ENCODE peak calls at places on chromosome 1, in ten cellular contexts. M is Panc1; O is fibroblast of pulmonary artery; B is nephron progenitor cell; T is choroid plexus epithelial cell; I is HFF-Myc; F is pancreas; C is neural progenitor cell; P is CD8-positive, alpha-beta T cell; L is fibroblast of lung. R is an unnamed sample.

GRCh38 chr1:204461331-204462228 is 33.0 kb downstream of the PIK3C2B start:
- DNase-seq in M (no peak), O (no peak), B (no peak), T (no peak), I (no peak), F (no peak), C (no peak), P (peak; percentile 13), L (no peak), R (no peak)

GRCh38 chr1:160410412-160411005 is 10.1 kb downstream of the VANGL2 start:
- DNase-seq in M (no peak), O (peak; percentile 48), B (peak; percentile 52), T (no peak), I (no peak), F (no peak), C (peak; percentile 94), P (no peak), L (peak; percentile 69), R (no peak)

GRCh38 chr1:12142891-12143630 is 23.7 kb upstream of the TNFRSF1B start:
- DNase-seq in M (no peak), O (no peak), B (no peak), T (no peak), I (no peak), F (no peak), C (no peak), P (no peak), L (no peak), R (no peak)

GRCh38 chr1:92465256-92465647 is 21.5 kb downstream of the GFI1 start:
- DNase-seq in M (no peak), O (no peak), B (no peak), T (no peak), I (no peak), F (no peak), C (no peak), P (no peak), L (no peak), R (no peak)

GRCh38 chr1:56135069-56135863 is 444.1 kb downstream of the PLPP3 start:
- DNase-seq in M (no peak), O (no peak), B (no peak), T (no peak), I (no peak), F (no peak), C (no peak), P (no peak), L (peak; percentile 58), R (no peak)

GRCh38 chr1:210214573-210215409 is 17.8 kb upstream of the SERTAD4 start:
- DNase-seq in M (no peak), O (no peak), B (no peak), T (no peak), I (no peak), F (no peak), C (no peak), P (no peak), L (no peak), R (no peak)

GRCh38 chr1:32639489-32640075 is 10.8 kb downstream of the ZBTB8OS start:
- DNase-seq in M (no peak), O (no peak), B (no peak), T (no peak), I (no peak), F (no peak), C (no peak), P (no peak), L (peak; percentile 69), R (no peak)

GRCh38 chr1:93816970-93817738 is 61.9 kb downstream of the DNTTIP2 start:
- DNase-seq in M (no peak), O (peak; percentile 95), B (no peak), T (peak; percentile 81), I (peak; percentile 65), F (no peak), C (no peak), P (no peak), L (peak; percentile 72), R (peak; percentile 30)

GRCh38 chr1:177069489-177069888 is 95.0 kb downstream of the ASTN1 start:
- DNase-seq in M (no peak), O (no peak), B (no peak), T (peak; percentile 3), I (no peak), F (no peak), C (no peak), P (no peak), L (peak; percentile 27), R (no peak)

GRCh38 chr1:39328110-39328509 is 123.6 kb downstream of the MACF1 start:
- DNase-seq in M (no peak), O (no peak), B (no peak), T (no peak), I (no peak), F (no peak), C (no peak), P (no peak), L (peak; percentile 19), R (no peak)

GRCh38 chr1:226526801-226527595 is 21.6 kb upstream of the STUM start:
- DNase-seq in M (no peak), O (peak; percentile 31), B (peak; percentile 40), T (peak; percentile 36), I (no peak), F (peak; percentile 74), C (peak; percentile 51), P (no peak), L (no peak), R (peak; percentile 78)

GRCh38 chr1:53580739-53581475 is 121.7 kb downstream of the DMRTB1 start:
- DNase-seq in M (no peak), O (no peak), B (no peak), T (no peak), I (no peak), F (no peak), C (no peak), P (no peak), L (no peak), R (no peak)

GRCh38 chr1:14677291-14677690 is 78.8 kb downstream of the KAZN start:
- DNase-seq in M (no peak), O (no peak), B (no peak), T (no peak), I (no peak), F (no peak), C (no peak), P (no peak), L (no peak), R (no peak)

GRCh38 chr1:39332291-39332690 is 127.8 kb downstream of the MACF1 start:
- DNase-seq in M (no peak), O (peak; percentile 18), B (no peak), T (peak; percentile 60), I (no peak), F (no peak), C (no peak), P (no peak), L (peak; percentile 26), R (no peak)

DNA sequence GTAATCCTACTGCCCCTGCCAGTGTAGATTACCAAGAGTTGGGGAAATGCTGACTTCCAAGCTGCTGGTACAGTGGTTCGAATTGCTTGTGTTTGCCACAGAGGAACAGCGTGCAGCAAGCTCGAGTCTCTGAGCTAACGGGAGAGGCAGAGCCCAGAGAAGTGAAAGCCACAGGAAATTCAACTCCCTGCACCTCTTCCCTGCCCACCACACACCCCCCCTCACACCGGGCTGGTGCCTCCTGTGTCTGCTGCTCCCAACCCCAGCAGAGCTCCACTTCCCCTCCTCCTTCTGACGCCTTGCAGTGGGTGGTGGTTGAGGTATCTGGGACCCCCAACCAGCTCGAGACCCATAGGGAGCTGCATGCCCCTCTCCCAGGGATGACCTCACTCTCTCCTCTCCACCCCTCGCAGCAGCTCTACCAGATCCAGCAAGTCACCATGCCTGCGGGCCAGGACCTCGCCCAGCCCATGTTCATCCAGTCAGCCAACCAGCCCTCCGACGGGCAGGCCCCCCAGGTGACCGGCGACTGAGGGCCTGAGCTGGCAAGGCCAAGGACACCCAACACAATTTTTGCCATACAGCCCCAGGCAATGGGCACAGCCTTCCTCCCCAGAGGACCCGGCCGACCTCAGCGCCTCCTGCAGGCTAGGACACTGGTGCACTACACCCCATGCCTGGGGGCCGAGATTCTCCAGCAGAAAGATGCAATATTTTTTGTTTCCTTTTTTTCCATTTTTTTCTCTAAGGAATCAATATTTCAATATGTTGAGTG is 13.1 kb upstream of the KCNQ4 start:
- DNase-seq in M (no peak), O (no peak), B (no peak), T (no peak), I (no peak), F (no peak), C (no peak), P (no peak), L (no peak), R (no peak)
- TF ChIP-seq CTCF in M (no peak), O (peak; percentile 1), B (no peak), T (peak; percentile 12), I (no peak), F (no peak), C (no peak), P (no peak), L (no peak), R (no peak)

DNA sequence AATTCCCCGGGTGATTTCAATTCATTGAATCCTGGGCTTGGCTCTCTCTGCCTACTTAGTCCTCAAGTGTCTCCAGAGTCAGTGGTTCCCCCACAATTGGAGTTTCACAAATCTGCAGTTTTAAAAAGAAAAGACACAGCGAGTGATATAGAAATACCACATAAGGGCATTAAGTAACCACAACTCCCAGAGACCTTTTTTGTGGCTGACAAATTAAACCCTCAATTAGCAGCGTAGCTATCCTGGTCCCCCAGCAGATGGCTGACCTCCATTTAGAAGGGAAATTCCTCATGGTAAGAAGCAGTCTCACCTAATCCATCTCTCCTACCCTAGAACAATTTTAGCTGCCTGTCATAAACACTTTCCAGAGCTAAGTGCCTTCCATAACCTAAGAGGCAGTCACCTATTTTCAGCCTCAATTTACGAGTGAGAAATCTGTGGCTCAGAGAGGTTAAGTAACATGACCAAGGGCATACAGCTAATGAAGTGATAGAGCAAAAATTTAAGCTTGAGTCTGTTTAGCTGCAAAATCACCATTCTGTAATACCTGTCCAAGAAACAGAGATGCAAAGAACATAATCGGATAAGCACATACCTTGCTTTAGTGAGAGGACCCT is 56.0 kb upstream of the NBPF3 start:
- DNase-seq in M (no peak), O (no peak), B (no peak), T (peak; percentile 16), I (no peak), F (no peak), C (peak; percentile 26), P (no peak), L (no peak), R (no peak)
- TF ChIP-seq CTCF in M (no peak), O (no peak), B (no peak), T (peak; percentile 36), I (no peak), F (no peak), C (peak; percentile 24), P (no peak), L (peak; percentile 8), R (no peak)

GRCh38 chr1:162087118-162087517 is 17.6 kb downstream of the NOS1AP start:
- DNase-seq in M (no peak), O (no peak), B (no peak), T (peak; percentile 45), I (no peak), F (no peak), C (no peak), P (no peak), L (peak; percentile 63), R (no peak)
- TF ChIP-seq CTCF in M (no peak), O (no peak), B (no peak), T (no peak), I (no peak), F (no peak), C (no peak), P (no peak), L (no peak), R (no peak)

DNA sequence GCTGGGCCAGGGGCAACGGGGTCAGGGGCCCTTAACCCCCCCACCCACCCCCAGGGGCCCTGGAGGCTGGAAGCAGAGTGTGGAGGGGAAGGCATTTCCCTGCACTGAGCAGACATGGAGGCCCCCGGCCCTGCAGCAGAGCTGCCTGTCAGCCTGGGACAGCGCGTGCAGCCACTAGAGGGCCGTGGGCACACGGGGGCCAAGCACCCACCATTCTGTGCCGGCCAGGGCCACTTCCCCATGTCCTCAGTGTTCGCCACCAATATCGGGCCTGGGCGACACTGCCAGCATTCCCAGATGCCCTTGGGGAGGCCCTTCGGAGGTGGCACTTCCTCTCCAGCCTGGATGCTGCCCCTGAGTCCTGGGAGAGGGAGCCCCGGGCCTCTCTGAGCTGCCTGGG is 23.2 kb upstream of the ARHGEF16 start:
- DNase-seq in M (no peak), O (no peak), B (peak; percentile 58), T (no peak), I (no peak), F (no peak), C (peak; percentile 62), P (no peak), L (no peak), R (no peak)
- TF ChIP-seq CTCF in M (peak; percentile 76), O (no peak), B (peak; percentile 60), T (peak; percentile 45), I (peak; percentile 18), F (no peak), C (peak; percentile 64), P (no peak), L (no peak), R (no peak)

R was measured in uterus.